ENCODE peak calls at places on chromosomes 16 and 17, in eight cellular contexts. S is NCI-H748 treated with DMSO at 0.1 percent for 48 hours, F is cerebellum, H is fibroblast of the aortic adventitia, C is Calu3, E is NCI-H1436, A is HEK293T, I is activated gamma-delta T cell treated with Interleukin-2 at 50 U/mL for 16 hours. U is an unnamed sample.
A peak's percentile ranks its signal among the peaks of the same experiment; 100 is the strongest.

GRCh38 chr17:79093270-79093669 is 18.6 kb downstream of the ENGASE start:
- DNase-seq in E (no peak), A (no peak), H (no peak), S (no peak), F (no peak), I (no peak), C (no peak), U (no peak)

GRCh38 chr17:17722081-17722905 is 41.0 kb downstream of the RAI1 start:
- DNase-seq in A (no peak), E (no peak), F (peak; percentile 48), I (no peak), C (no peak), H (no peak), S (no peak), U (no peak)

GRCh38 chr16:88477631-88478030 is 24.6 kb downstream of the ZFPM1 start:
- DNase-seq in A (no peak), S (no peak), F (no peak), I (no peak), H (no peak), C (no peak), E (no peak), U (no peak)

GRCh38 chr16:30895592-30896202 is 717 bp upstream of the CTF1 start:
- DNase-seq in E (no peak), H (peak; percentile 13), A (no peak), S (no peak), F (no peak), C (no peak), I (no peak), U (no peak)

GRCh38 chr17:81385320-81386111 is 9.7 kb upstream of the BAHCC1 start:
- DNase-seq in A (no peak), F (no peak), S (no peak), I (no peak), C (no peak), E (no peak), H (no peak), U (no peak)

GRCh38 chr17:19867654-19868395 is at the start of gene ULK2:
- DNase-seq in H (peak; percentile 72), I (peak; percentile 24), C (peak; percentile 51), E (peak; percentile 74), S (peak; percentile 38), A (peak; percentile 43), F (peak; percentile 78), U (peak; percentile 89)

GRCh38 chr16:52963471-52963870 is 89.2 kb downstream of the CHD9NB start:
- DNase-seq in A (no peak), C (no peak), S (no peak), H (no peak), F (no peak), I (no peak), E (no peak), U (no peak)

GRCh38 chr17:17870292-17870691 is 33.5 kb upstream of the SREBF1 start:
- DNase-seq in F (no peak), A (no peak), S (no peak), H (no peak), C (no peak), I (no peak), E (no peak), U (no peak)

GRCh38 chr16:12229759-12230594 is 253.4 kb downstream of the SNX29 start:
- DNase-seq in H (peak; percentile 31), E (no peak), F (no peak), I (no peak), A (no peak), S (peak; percentile 80), C (no peak), U (peak; percentile 32)

GRCh38 chr17:45948881-45949624 is 50.0 kb upstream of the STH start:
- DNase-seq in S (no peak), I (peak; percentile 51), H (peak; percentile 55), F (peak; percentile 66), C (peak; percentile 91), A (peak; percentile 89), E (peak; percentile 74), U (peak; percentile 86)

GRCh38 chr17:37410357-37410756 is 3.7 kb downstream of the TADA2A start:
- DNase-seq in I (no peak), C (no peak), S (no peak), F (no peak), H (no peak), E (no peak), A (no peak), U (no peak)